ENCODE peak calls at places on chromosomes 12 and 14, in eight cellular contexts. R is K562; W is right lobe of liver; C is CD8-positive, alpha-beta memory T cell; I is MM.1S; Y is pancreas; Z is psoas muscle; D is IMR-90. V is an unnamed sample. For H3K4me1, the result is how much of the 10 kb centered on the place peaks cover.

GRCh38 chr14:54503476-54503875 is 6.2 kb upstream of the CGRRF1 start:
- DNase-seq in R (no peak), W (no peak), C (no peak), I (peak), Y (no peak), Z (no peak), D (peak), V (no peak)

GRCh38 chr12:53603804-53604203 is 22.4 kb downstream of the ATF7 start:
- DNase-seq in R (no peak), W (no peak), C (no peak), I (no peak), Y (no peak), Z (no peak), D (no peak), V (no peak)

GRCh38 chr12:109741286-109741969 is 27.8 kb downstream of the FAM222A start:
- DNase-seq in R (no peak), W (peak), C (peak), I (no peak), Y (peak), Z (peak), D (no peak), V (peak)

GRCh38 chr14:33657478-33657877 is 293.4 kb downstream of the EGLN3 start:
- DNase-seq in R (no peak), W (no peak), C (no peak), I (no peak), Y (no peak), Z (no peak), D (peak), V (no peak)

GRCh38 chr12:2668816-2669215 is 126.0 kb upstream of the FKBP4 start:
- DNase-seq in R (no peak), W (no peak), C (no peak), I (no peak), Y (no peak), Z (no peak), D (no peak), V (no peak)

GRCh38 chr12:62363506-62363905 is 103.1 kb upstream of the MON2 start:
- DNase-seq in R (no peak), W (no peak), C (no peak), I (no peak), Y (no peak), Z (no peak), D (no peak), V (no peak)

GRCh38 chr12:132438139-132438700 is 51.7 kb upstream of the FBRSL1 start:
- DNase-seq in R (no peak), W (no peak), C (no peak), I (no peak), Y (peak), Z (no peak), D (no peak), V (no peak)

GRCh38 chr14:30243157-30243556 is 315.5 kb upstream of the PRKD1 start:
- DNase-seq in R (no peak), W (no peak), C (no peak), I (no peak), Y (no peak), Z (no peak), D (no peak), V (no peak)

GRCh38 chr12:117587646-117588287 is 226.3 kb upstream of the NOS1 start:
- DNase-seq in R (peak), W (peak), C (no peak), I (peak), Y (peak), Z (peak), D (no peak), V (peak)

GRCh38 chr12:3273409-3273853 is 196.3 kb downstream of the TSPAN9 start:
- DNase-seq in R (no peak), W (no peak), C (no peak), I (no peak), Y (no peak), Z (no peak), D (peak), V (no peak)

GRCh38 chr12:54439521-54440255 is 20.6 kb upstream of the ITGA5 start:
- DNase-seq in R (peak), W (no peak), C (no peak), I (peak), Y (no peak), Z (no peak), D (peak), V (no peak)

GRCh38 chr12:94977766-94978468 is 25.6 kb downstream of the NDUFA12 start:
- DNase-seq in R (no peak), W (no peak), C (no peak), I (no peak), Y (no peak), Z (no peak), D (no peak), V (no peak)

GRCh38 chr14:39441805-39442204 is 9.6 kb upstream of the FBXO33 start:
- DNase-seq in R (no peak), W (no peak), C (no peak), I (no peak), Y (no peak), Z (no peak), D (no peak), V (no peak)

GRCh38 chr14:86652512-86652911 is 1122.6 kb downstream of the FLRT2 start:
- DNase-seq in R (no peak), W (no peak), C (no peak), I (no peak), Y (no peak), Z (no peak), D (peak), V (no peak)

GRCh38 chr14:34489324-34489723 is 27.3 kb upstream of the SPTSSA start:
- DNase-seq in R (no peak), W (no peak), C (no peak), I (no peak), Y (no peak), Z (no peak), D (peak), V (no peak)

GRCh38 chr14:77105118-77105517 is 7.1 kb downstream of the CIPC start:
- DNase-seq in R (no peak), W (no peak), C (no peak), I (no peak), Y (no peak), Z (no peak), D (no peak), V (no peak)

GRCh38 chr12:57069522-57069921 is 9.1 kb downstream of the NEMP1 start:
- DNase-seq in R (peak), W (no peak), C (peak), I (peak), Y (no peak), Z (no peak), D (peak), V (no peak)

GRCh38 chr14:96267336-96267735 is 11.3 kb downstream of the BDKRB1 start:
- DNase-seq in R (no peak), W (no peak), C (no peak), I (no peak), Y (peak), Z (no peak), D (peak), V (no peak)

GRCh38 chr12:126464157-126464556 is 1398.9 kb downstream of the AACS start:
- DNase-seq in R (no peak), W (no peak), C (no peak), I (no peak), Y (no peak), Z (no peak), D (no peak), V (no peak)

GRCh38 chr14:76937181-76938091 is 91.1 kb downstream of the IRF2BPL start:
- DNase-seq in R (peak), W (no peak), C (no peak), I (no peak), Y (no peak), Z (peak), D (peak), V (peak)

GRCh38 chr14:33512201-33512600 is 438.7 kb downstream of the EGLN3 start:
- DNase-seq in R (no peak), W (no peak), C (no peak), I (no peak), Y (no peak), Z (no peak), D (no peak), V (no peak)

GRCh38 chr12:126362490-126362889 is 1297.3 kb downstream of the AACS start:
- DNase-seq in R (no peak), W (no peak), C (no peak), I (no peak), Y (no peak), Z (no peak), D (no peak), V (no peak)

GRCh38 chr12:11794751-11795150 is 145.3 kb downstream of the ETV6 start:
- DNase-seq in R (no peak), W (no peak), C (no peak), I (no peak), Y (no peak), Z (no peak), D (no peak), V (no peak)

GRCh38 chr14:54908230-54908629 is 5.6 kb upstream of the GCH1 start:
- DNase-seq in R (no peak), W (no peak), C (no peak), I (peak), Y (no peak), Z (no peak), D (no peak), V (no peak)

GRCh38 chr12:52647601-52648000 is 4.4 kb downstream of the KRT2 start:
- DNase-seq in R (no peak), W (no peak), C (no peak), I (no peak), Y (no peak), Z (no peak), D (no peak), V (no peak)

GRCh38 chr14:42047421-42048045 is 440.9 kb downstream of the LRFN5 start:
- DNase-seq in R (no peak), W (no peak), C (no peak), I (no peak), Y (no peak), Z (no peak), D (peak), V (no peak)

GRCh38 chr12:34290191-34290995 is 268.1 kb downstream of the ALG10 start:
- DNase-seq in R (no peak), W (no peak), C (no peak), I (no peak), Y (no peak), Z (peak), D (no peak), V (peak)

GRCh38 chr12:38289396-38289795 is 27.2 kb upstream of the ALG10B start:
- DNase-seq in R (no peak), W (no peak), C (no peak), I (no peak), Y (no peak), Z (no peak), D (no peak), V (no peak)

GRCh38 chr12:76879710-76880025 is 849 bp upstream of the CSRP2 start:
- DNase-seq in R (no peak), W (no peak), C (no peak), I (no peak), Y (peak), Z (no peak), D (no peak), V (no peak)

GRCh38 chr12:67647547-67648305 is 819 bp upstream of the DYRK2 start:
- DNase-seq in R (peak), W (peak), C (peak), I (peak), Y (peak), Z (peak), D (peak), V (peak)

GRCh38 chr12:6278439-6279255 is 31.8 kb upstream of the PLEKHG6 start:
- DNase-seq in R (peak), W (peak), C (peak), I (peak), Y (peak), Z (peak), D (peak), V (peak)

GRCh38 chr12:114547636-114548035 is 136.3 kb downstream of the TBX3 start:
- DNase-seq in R (no peak), W (no peak), C (no peak), I (no peak), Y (no peak), Z (no peak), D (no peak), V (no peak)

GRCh38 chr14:21191809-21192446 is 36.1 kb upstream of the OR5AU1 start:
- DNase-seq in R (peak), W (peak), C (peak), I (peak), Y (peak), Z (peak), D (no peak), V (peak)

GRCh38 chr14:74974364-74975058 is 19.1 kb upstream of the PGF start:
- DNase-seq in R (no peak), W (no peak), C (no peak), I (no peak), Y (no peak), Z (peak), D (no peak), V (peak)

GRCh38 chr12:868722-869121 is 80.8 kb downstream of the RAD52 start:
- DNase-seq in R (peak), W (no peak), C (no peak), I (no peak), Y (no peak), Z (no peak), D (no peak), V (no peak)

GRCh38 chr14:71620401-71620800 is 311.8 kb upstream of the RGS6 start:
- DNase-seq in R (no peak), W (no peak), C (no peak), I (no peak), Y (no peak), Z (no peak), D (peak), V (no peak)

GRCh38 chr12:44835641-44836379 is 40.3 kb downstream of the NELL2 start:
- DNase-seq in R (no peak), W (no peak), C (no peak), I (no peak), Y (peak), Z (no peak), D (no peak), V (no peak)

GRCh38 chr12:50344245-50344644 is 52.2 kb downstream of the FAM186A start:
- DNase-seq in R (no peak), W (no peak), C (no peak), I (no peak), Y (no peak), Z (no peak), D (no peak), V (no peak)

GRCh38 chr12:44847888-44848770 is 28.0 kb downstream of the NELL2 start:
- DNase-seq in R (no peak), W (no peak), C (peak), I (peak), Y (no peak), Z (no peak), D (no peak), V (no peak)

GRCh38 chr14:99579077-99579836 is 24.8 kb downstream of the CCDC85C start:
- DNase-seq in R (no peak), W (no peak), C (no peak), I (no peak), Y (peak), Z (no peak), D (no peak), V (no peak)
- H3K4me1 ChIP-seq in R (under half), W (under half), C (under half), I (under half), Y (under half), Z (under half), D (half or more), V (half or more)

DNA sequence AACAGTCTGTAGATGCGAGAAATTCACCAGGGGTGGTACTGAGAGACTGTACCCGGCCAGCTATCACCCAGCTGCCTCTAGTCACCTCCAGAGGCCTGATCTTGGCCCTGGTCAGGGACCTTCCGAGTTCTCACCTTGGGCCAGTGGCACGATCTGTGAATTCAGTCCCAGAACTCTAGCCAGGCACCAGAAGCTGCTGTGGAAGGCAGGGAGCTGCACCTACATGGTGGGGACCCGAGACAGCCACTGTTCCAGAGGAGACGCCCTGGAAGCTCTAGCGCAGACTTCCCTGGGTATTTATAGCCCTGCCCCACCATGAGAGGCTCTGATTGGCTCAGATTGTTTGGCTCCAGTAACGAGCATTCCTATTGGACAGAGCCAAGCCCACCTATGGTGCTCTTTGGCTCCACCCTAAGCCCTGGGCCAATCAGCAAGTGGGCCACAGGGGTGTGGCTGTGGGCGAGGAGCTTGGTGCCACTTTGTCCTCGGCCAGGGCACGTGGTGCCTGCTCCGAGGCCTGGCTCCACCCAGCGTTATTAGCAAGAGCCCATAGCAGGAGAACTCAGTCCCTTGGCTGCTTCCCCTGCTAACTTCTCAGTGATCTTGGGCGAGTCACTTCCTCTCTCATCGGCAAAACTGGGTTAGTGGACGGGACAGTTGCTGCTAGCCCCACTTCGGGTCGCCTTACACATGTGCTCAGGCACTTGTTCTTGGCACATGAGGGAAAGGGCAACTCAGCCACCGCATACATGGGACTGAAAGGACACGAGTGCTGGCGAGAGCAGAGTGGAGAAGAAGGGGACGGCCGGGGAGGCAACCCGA is 89.0 kb upstream of the BCL11B start:
- DNase-seq in R (peak), W (no peak), C (no peak), I (no peak), Y (no peak), Z (no peak), D (no peak), V (no peak)
- H3K4me3 ChIP-seq in R (peak), W (no peak), C (no peak), I (no peak), Y (no peak), Z (no peak), D (no peak), V (no peak)

DNA sequence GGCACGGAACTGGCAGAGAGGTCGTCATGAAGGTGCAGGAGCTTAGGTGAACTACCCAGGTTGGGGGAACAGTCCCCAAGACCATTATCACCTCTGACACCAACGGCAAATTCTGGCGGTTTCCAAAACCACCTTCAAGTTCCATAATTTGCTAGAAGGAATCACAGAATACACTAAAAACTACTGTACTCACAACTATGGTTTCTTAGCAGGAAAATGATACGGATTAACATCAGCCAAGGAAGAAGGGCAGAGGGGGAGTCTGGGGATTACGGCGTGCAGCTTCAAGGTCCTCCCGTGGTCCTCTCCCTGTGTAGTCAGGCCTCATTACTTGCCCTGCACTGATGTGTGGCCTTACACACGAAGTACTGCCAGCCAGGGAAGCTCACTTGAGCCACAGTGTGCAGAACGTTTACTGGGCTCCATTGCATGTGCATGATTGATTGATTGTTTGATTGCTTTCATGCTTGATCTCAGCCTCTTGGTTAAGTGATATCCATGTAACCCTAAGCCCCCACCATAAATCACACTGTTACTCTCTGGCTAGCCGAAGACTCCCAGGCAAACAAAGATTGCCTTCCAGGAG is 813 bp upstream of the STX2 start:
- DNase-seq in R (no peak), W (no peak), C (no peak), I (no peak), Y (no peak), Z (no peak), D (no peak), V (no peak)
- H3K4me1 ChIP-seq in R (under half), W (under half), C (under half), I (under half), Y (under half), Z (under half), D (under half), V (under half)

GRCh38 chr14:101230161-101230850 is 326.8 kb upstream of the RTL1 start:
- DNase-seq in R (peak), W (no peak), C (no peak), I (no peak), Y (no peak), Z (peak), D (no peak), V (no peak)

GRCh38 chr14:101231828-101232227 is 328.3 kb upstream of the RTL1 start:
- DNase-seq in R (no peak), W (no peak), C (no peak), I (no peak), Y (no peak), Z (peak), D (no peak), V (no peak)

GRCh38 chr14:101232340-101233015 is 328.8 kb upstream of the DIO3 start:
- DNase-seq in R (no peak), W (no peak), C (no peak), I (no peak), Y (no peak), Z (peak), D (peak), V (no peak)

GRCh38 chr14:101229666-101230065 is 326.1 kb upstream of the RTL1 start:
- DNase-seq in R (peak), W (no peak), C (no peak), I (no peak), Y (no peak), Z (peak), D (no peak), V (no peak)

DNA sequence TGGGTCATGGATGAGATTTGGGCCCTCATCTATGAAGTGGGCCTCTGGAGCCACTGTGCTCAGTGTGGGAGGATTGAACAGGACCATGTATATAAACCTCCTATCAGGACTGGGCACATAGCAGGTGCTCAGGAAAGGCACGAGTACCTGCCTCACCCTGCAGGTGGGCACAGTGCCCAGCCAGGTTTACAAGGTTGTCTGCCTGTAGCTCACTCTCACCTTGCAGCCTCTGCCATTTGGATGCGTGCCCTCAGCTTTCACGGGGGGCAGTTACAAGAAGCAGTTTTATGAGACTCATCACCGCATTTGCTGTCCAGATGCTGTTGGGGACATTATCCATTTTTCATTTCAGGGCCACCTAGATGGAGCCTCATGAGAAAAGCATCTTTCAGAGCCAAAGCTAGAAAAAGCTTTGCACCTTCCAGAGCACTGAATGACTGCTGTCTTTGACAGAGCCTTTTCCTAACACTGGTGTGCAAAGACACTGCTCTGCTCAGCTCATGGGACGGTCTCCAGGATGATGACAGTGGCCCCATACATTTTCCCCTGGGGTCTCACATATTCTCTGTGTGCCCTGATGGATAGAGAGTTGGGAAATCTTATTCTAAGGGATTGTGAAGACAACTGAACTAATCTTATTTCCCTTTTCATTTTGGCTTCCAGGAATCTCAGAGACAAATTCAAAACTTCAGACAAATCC is 327.5 kb upstream of the RTL1 start:
- DNase-seq in R (no peak), W (no peak), C (no peak), I (no peak), Y (no peak), Z (peak), D (no peak), V (no peak)
- H3K4me3 ChIP-seq in R (no peak), W (no peak), C (no peak), I (no peak), Y (no peak), Z (no peak), D (no peak), V (no peak)